ENCODE peak calls at places on chromosome 22, in nine cellular contexts. One of them, this sample, is unnamed.

GRCh38 chr22:44669725-44670027 is 32.3 kb upstream of the PRR5 start:
- DNase-seq in brain microvascular endothelial cell: no peak
- DNase-seq in astrocyte: no peak
- DNase-seq in ovary: no peak
- DNase-seq in substantia nigra: no peak
- DNase-seq in CD8-positive, alpha-beta T cell: no peak
- DNase-seq in neuronal stem cell: no peak
- DNase-seq in tibial artery: no peak
- DNase-seq in CD8-positive, alpha-beta memory T cell: no peak
- DNase-seq in this sample: no peak

GRCh38 chr22:44460287-44461082 is 37.5 kb downstream of the RTL6 start:
- DNase-seq in ovary: no peak
- DNase-seq in neuronal stem cell: no peak
- DNase-seq in substantia nigra: no peak
- DNase-seq in astrocyte: no peak
- DNase-seq in brain microvascular endothelial cell: no peak
- DNase-seq in tibial artery: no peak
- DNase-seq in CD8-positive, alpha-beta memory T cell: no peak
- DNase-seq in CD8-positive, alpha-beta T cell: no peak
- DNase-seq in this sample: no peak

GRCh38 chr22:35064664-35065063 is 1.3 kb upstream of the ISX start:
- DNase-seq in CD8-positive, alpha-beta memory T cell: no peak
- DNase-seq in CD8-positive, alpha-beta T cell: no peak
- DNase-seq in tibial artery: no peak
- DNase-seq in substantia nigra: no peak
- DNase-seq in neuronal stem cell: no peak
- DNase-seq in ovary: no peak
- DNase-seq in brain microvascular endothelial cell: no peak
- DNase-seq in astrocyte: no peak
- DNase-seq in this sample: no peak

GRCh38 chr22:20624161-20624616 is 116.8 kb downstream of the MED15 start:
- DNase-seq in neuronal stem cell: no peak
- DNase-seq in CD8-positive, alpha-beta T cell: no peak
- DNase-seq in ovary: no peak
- DNase-seq in tibial artery: no peak
- DNase-seq in brain microvascular endothelial cell: peak; percentile 14
- DNase-seq in astrocyte: peak; percentile 2
- DNase-seq in substantia nigra: no peak
- DNase-seq in CD8-positive, alpha-beta memory T cell: no peak
- DNase-seq in this sample: no peak

GRCh38 chr22:19121631-19122142 is 525 bp downstream of the DGCR2 start:
- DNase-seq in tibial artery: peak; percentile 46
- DNase-seq in ovary: peak; percentile 67
- DNase-seq in brain microvascular endothelial cell: peak; percentile 19
- DNase-seq in CD8-positive, alpha-beta T cell: no peak
- DNase-seq in neuronal stem cell: peak; percentile 24
- DNase-seq in CD8-positive, alpha-beta memory T cell: peak; percentile 60
- DNase-seq in astrocyte: peak; percentile 22
- DNase-seq in substantia nigra: no peak
- DNase-seq in this sample: peak; percentile 48

GRCh38 chr22:44567846-44568493 is 69.9 kb upstream of the RTL6 start:
- DNase-seq in astrocyte: no peak
- DNase-seq in brain microvascular endothelial cell: peak; percentile 13
- DNase-seq in CD8-positive, alpha-beta memory T cell: peak; percentile 68
- DNase-seq in tibial artery: no peak
- DNase-seq in substantia nigra: no peak
- DNase-seq in ovary: peak; percentile 48
- DNase-seq in CD8-positive, alpha-beta T cell: peak; percentile 39
- DNase-seq in neuronal stem cell: no peak
- DNase-seq in this sample: no peak

GRCh38 chr22:35092146-35092805 is 26.3 kb downstream of the ISX start:
- DNase-seq in CD8-positive, alpha-beta T cell: no peak
- DNase-seq in substantia nigra: no peak
- DNase-seq in neuronal stem cell: no peak
- DNase-seq in tibial artery: no peak
- DNase-seq in brain microvascular endothelial cell: no peak
- DNase-seq in ovary: no peak
- DNase-seq in astrocyte: no peak
- DNase-seq in CD8-positive, alpha-beta memory T cell: no peak
- DNase-seq in this sample: no peak

GRCh38 chr22:47332246-47332980 is 570.0 kb downstream of the TBC1D22A start:
- DNase-seq in neuronal stem cell: no peak
- DNase-seq in astrocyte: no peak
- DNase-seq in tibial artery: no peak
- DNase-seq in ovary: no peak
- DNase-seq in substantia nigra: no peak
- DNase-seq in CD8-positive, alpha-beta T cell: no peak
- DNase-seq in brain microvascular endothelial cell: no peak
- DNase-seq in CD8-positive, alpha-beta memory T cell: no peak
- DNase-seq in this sample: no peak

GRCh38 chr22:24350627-24351026 is 76.8 kb upstream of the ADORA2A start:
- DNase-seq in CD8-positive, alpha-beta memory T cell: no peak
- DNase-seq in tibial artery: no peak
- DNase-seq in brain microvascular endothelial cell: no peak
- DNase-seq in astrocyte: no peak
- DNase-seq in ovary: no peak
- DNase-seq in substantia nigra: no peak
- DNase-seq in CD8-positive, alpha-beta T cell: no peak
- DNase-seq in neuronal stem cell: no peak
- DNase-seq in this sample: no peak

GRCh38 chr22:49660794-49661781 is 166.6 kb downstream of the BRD1 start:
- DNase-seq in ovary: no peak
- DNase-seq in brain microvascular endothelial cell: no peak
- DNase-seq in substantia nigra: no peak
- DNase-seq in neuronal stem cell: no peak
- DNase-seq in astrocyte: no peak
- DNase-seq in CD8-positive, alpha-beta memory T cell: no peak
- DNase-seq in tibial artery: no peak
- DNase-seq in CD8-positive, alpha-beta T cell: no peak
- DNase-seq in this sample: no peak

GRCh38 chr22:43483669-43484068 is 71.9 kb downstream of the MPPED1 start:
- DNase-seq in tibial artery: no peak
- DNase-seq in brain microvascular endothelial cell: no peak
- DNase-seq in neuronal stem cell: no peak
- DNase-seq in CD8-positive, alpha-beta memory T cell: no peak
- DNase-seq in CD8-positive, alpha-beta T cell: no peak
- DNase-seq in astrocyte: no peak
- DNase-seq in ovary: no peak
- DNase-seq in substantia nigra: no peak
- DNase-seq in this sample: no peak

GRCh38 chr22:20408891-20409290 is 14.9 kb downstream of the ZNF74 start:
- DNase-seq in neuronal stem cell: no peak
- DNase-seq in brain microvascular endothelial cell: no peak
- DNase-seq in ovary: no peak
- DNase-seq in substantia nigra: no peak
- DNase-seq in CD8-positive, alpha-beta memory T cell: no peak
- DNase-seq in astrocyte: no peak
- DNase-seq in CD8-positive, alpha-beta T cell: no peak
- DNase-seq in tibial artery: no peak
- DNase-seq in this sample: no peak

GRCh38 chr22:35899736-35900135 is 128.9 kb downstream of the RBFOX2 start:
- DNase-seq in CD8-positive, alpha-beta memory T cell: no peak
- DNase-seq in tibial artery: no peak
- DNase-seq in CD8-positive, alpha-beta T cell: no peak
- DNase-seq in brain microvascular endothelial cell: no peak
- DNase-seq in ovary: no peak
- DNase-seq in astrocyte: no peak
- DNase-seq in substantia nigra: no peak
- DNase-seq in neuronal stem cell: no peak
- DNase-seq in this sample: no peak

GRCh38 chr22:44850946-44851345 is 98.6 kb downstream of the ARHGAP8 start:
- DNase-seq in brain microvascular endothelial cell: no peak
- DNase-seq in astrocyte: no peak
- DNase-seq in substantia nigra: no peak
- DNase-seq in neuronal stem cell: no peak
- DNase-seq in CD8-positive, alpha-beta memory T cell: no peak
- DNase-seq in CD8-positive, alpha-beta T cell: no peak
- DNase-seq in ovary: no peak
- DNase-seq in tibial artery: no peak
- DNase-seq in this sample: no peak

GRCh38 chr22:19142394-19142793 is 2.1 kb downstream of the ESS2 start:
- DNase-seq in CD8-positive, alpha-beta T cell: no peak
- DNase-seq in ovary: no peak
- DNase-seq in substantia nigra: no peak
- DNase-seq in CD8-positive, alpha-beta memory T cell: no peak
- DNase-seq in neuronal stem cell: no peak
- DNase-seq in brain microvascular endothelial cell: no peak
- DNase-seq in astrocyte: no peak
- DNase-seq in tibial artery: no peak
- DNase-seq in this sample: no peak

GRCh38 chr22:44119669-44120313 is 60.9 kb upstream of the PARVG start:
- DNase-seq in CD8-positive, alpha-beta memory T cell: no peak
- DNase-seq in CD8-positive, alpha-beta T cell: no peak
- DNase-seq in astrocyte: no peak
- DNase-seq in tibial artery: no peak
- DNase-seq in substantia nigra: no peak
- DNase-seq in brain microvascular endothelial cell: no peak
- DNase-seq in neuronal stem cell: no peak
- DNase-seq in ovary: peak; percentile 17
- DNase-seq in this sample: no peak

GRCh38 chr22:42648368-42649260 is 578 bp downstream of the CYB5R3 start:
- DNase-seq in brain microvascular endothelial cell: no peak
- DNase-seq in CD8-positive, alpha-beta T cell: peak; percentile 53
- DNase-seq in CD8-positive, alpha-beta memory T cell: peak; percentile 73
- DNase-seq in tibial artery: peak; percentile 45
- DNase-seq in ovary: peak; percentile 57
- DNase-seq in neuronal stem cell: no peak
- DNase-seq in substantia nigra: no peak
- DNase-seq in astrocyte: peak; percentile 44
- DNase-seq in this sample: no peak

GRCh38 chr22:17633998-17634323 is 4.6 kb upstream of the BCL2L13 start:
- DNase-seq in substantia nigra: no peak
- DNase-seq in tibial artery: no peak
- DNase-seq in brain microvascular endothelial cell: no peak
- DNase-seq in neuronal stem cell: no peak
- DNase-seq in astrocyte: no peak
- DNase-seq in CD8-positive, alpha-beta memory T cell: no peak
- DNase-seq in CD8-positive, alpha-beta T cell: no peak
- DNase-seq in ovary: no peak
- DNase-seq in this sample: no peak
- H3K27ac ChIP-seq in substantia nigra: no peak overlapping the region
- H3K27ac ChIP-seq in tibial artery: no peak overlapping the region
- H3K27ac ChIP-seq in brain microvascular endothelial cell: no peak overlapping the region
- H3K27ac ChIP-seq in neuronal stem cell: no peak overlapping the region
- H3K27ac ChIP-seq in astrocyte: no peak overlapping the region
- H3K27ac ChIP-seq in CD8-positive, alpha-beta memory T cell: peak overlapping the region; percentile 82
- H3K27ac ChIP-seq in CD8-positive, alpha-beta T cell: no peak overlapping the region
- H3K27ac ChIP-seq in ovary: no peak overlapping the region
- H3K27ac ChIP-seq in this sample: no peak overlapping the region

DNA sequence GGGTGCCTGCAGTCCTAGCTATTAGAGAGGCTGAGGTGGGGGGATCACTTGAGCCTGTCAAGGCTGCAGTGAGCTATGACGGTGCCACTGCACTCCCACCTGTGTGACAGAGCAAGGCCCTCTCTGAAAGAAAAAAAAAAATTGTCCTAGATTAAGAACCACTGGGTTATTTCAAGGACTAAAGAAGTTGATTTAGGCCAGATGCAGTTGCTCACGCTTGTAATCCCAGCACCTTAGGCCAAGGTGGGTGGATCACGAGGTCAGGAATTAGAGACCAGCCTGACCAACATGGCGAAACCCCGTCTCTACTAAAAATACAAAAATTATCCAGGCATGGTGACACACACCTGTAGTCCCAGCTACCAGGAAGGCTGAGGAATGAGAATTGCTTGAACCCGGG is 129.0 kb downstream of the MRTFA start:
- DNase-seq in astrocyte: no peak
- DNase-seq in ovary: no peak
- DNase-seq in CD8-positive, alpha-beta memory T cell: no peak
- DNase-seq in CD8-positive, alpha-beta T cell: no peak
- DNase-seq in neuronal stem cell: no peak
- DNase-seq in substantia nigra: no peak
- DNase-seq in tibial artery: no peak
- DNase-seq in brain microvascular endothelial cell: no peak
- DNase-seq in this sample: no peak
- H3K27ac ChIP-seq in astrocyte: peak overlapping the region; percentile 94
- H3K27ac ChIP-seq in ovary: no peak overlapping the region
- H3K27ac ChIP-seq in CD8-positive, alpha-beta memory T cell: no peak overlapping the region
- H3K27ac ChIP-seq in CD8-positive, alpha-beta T cell: no peak overlapping the region
- H3K27ac ChIP-seq in neuronal stem cell: no peak overlapping the region
- H3K27ac ChIP-seq in substantia nigra: no peak overlapping the region
- H3K27ac ChIP-seq in tibial artery: peak overlapping the region; percentile 79
- H3K27ac ChIP-seq in brain microvascular endothelial cell: no peak overlapping the region
- H3K27ac ChIP-seq in this sample: no peak overlapping the region

GRCh38 chr22:39429186-39429585 is 27.6 kb upstream of the MGAT3 start:
- DNase-seq in substantia nigra: no peak
- DNase-seq in tibial artery: no peak
- DNase-seq in CD8-positive, alpha-beta memory T cell: peak; percentile 28
- DNase-seq in astrocyte: no peak
- DNase-seq in brain microvascular endothelial cell: no peak
- DNase-seq in CD8-positive, alpha-beta T cell: no peak
- DNase-seq in ovary: no peak
- DNase-seq in neuronal stem cell: no peak
- DNase-seq in this sample: no peak
- H3K27ac ChIP-seq in substantia nigra: peak overlapping the region; percentile 55
- H3K27ac ChIP-seq in tibial artery: peak overlapping the region; percentile 90
- H3K27ac ChIP-seq in CD8-positive, alpha-beta memory T cell: no peak overlapping the region
- H3K27ac ChIP-seq in astrocyte: no peak overlapping the region
- H3K27ac ChIP-seq in brain microvascular endothelial cell: no peak overlapping the region
- H3K27ac ChIP-seq in CD8-positive, alpha-beta T cell: no peak overlapping the region
- H3K27ac ChIP-seq in ovary: no peak overlapping the region
- H3K27ac ChIP-seq in neuronal stem cell: peak overlapping the region; percentile 83
- H3K27ac ChIP-seq in this sample: no peak overlapping the region

DNA sequence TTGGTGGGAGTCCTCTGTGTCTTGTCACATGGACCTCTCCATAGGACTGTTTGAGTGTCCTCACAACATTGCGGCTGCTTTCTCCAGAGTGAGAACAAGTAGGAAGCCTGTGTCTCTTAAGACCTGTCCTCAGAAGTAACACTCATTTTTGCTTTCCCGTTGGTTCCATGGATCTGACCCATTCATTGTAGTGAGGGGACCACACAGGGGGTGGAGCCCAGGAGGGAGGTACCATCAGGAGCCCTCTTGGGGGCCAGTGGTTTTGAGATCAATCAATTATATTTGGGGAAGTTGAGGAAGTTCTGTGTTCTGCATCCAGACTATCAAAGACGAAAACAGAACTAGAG is 5.4 kb upstream of the ELFN2 start:
- DNase-seq in neuronal stem cell: no peak
- DNase-seq in astrocyte: no peak
- DNase-seq in brain microvascular endothelial cell: no peak
- DNase-seq in CD8-positive, alpha-beta memory T cell: no peak
- DNase-seq in CD8-positive, alpha-beta T cell: no peak
- DNase-seq in tibial artery: no peak
- DNase-seq in ovary: no peak
- DNase-seq in substantia nigra: no peak
- DNase-seq in this sample: no peak
- H3K27ac ChIP-seq in neuronal stem cell: no peak overlapping the region
- H3K27ac ChIP-seq in astrocyte: peak overlapping the region; percentile 79
- H3K27ac ChIP-seq in brain microvascular endothelial cell: peak overlapping the region; percentile 53
- H3K27ac ChIP-seq in CD8-positive, alpha-beta memory T cell: no peak overlapping the region
- H3K27ac ChIP-seq in CD8-positive, alpha-beta T cell: no peak overlapping the region
- H3K27ac ChIP-seq in tibial artery: no peak overlapping the region
- H3K27ac ChIP-seq in ovary: no peak overlapping the region
- H3K27ac ChIP-seq in substantia nigra: no peak overlapping the region
- H3K27ac ChIP-seq in this sample: no peak overlapping the region

GRCh38 chr22:46086577-46087335 is 63.6 kb upstream of the PPARA start:
- DNase-seq in astrocyte: peak; percentile 73
- DNase-seq in tibial artery: peak; percentile 35
- DNase-seq in neuronal stem cell: no peak
- DNase-seq in ovary: peak; percentile 65
- DNase-seq in CD8-positive, alpha-beta T cell: no peak
- DNase-seq in substantia nigra: no peak
- DNase-seq in CD8-positive, alpha-beta memory T cell: no peak
- DNase-seq in brain microvascular endothelial cell: no peak
- DNase-seq in this sample: no peak
- H3K27ac ChIP-seq in astrocyte: peak overlapping the region; percentile 91
- H3K27ac ChIP-seq in tibial artery: peak overlapping the region; percentile 97
- H3K27ac ChIP-seq in neuronal stem cell: no peak overlapping the region
- H3K27ac ChIP-seq in ovary: peak overlapping the region; percentile 98
- H3K27ac ChIP-seq in CD8-positive, alpha-beta T cell: no peak overlapping the region
- H3K27ac ChIP-seq in substantia nigra: peak overlapping the region; percentile 99
- H3K27ac ChIP-seq in CD8-positive, alpha-beta memory T cell: peak overlapping the region; percentile 43
- H3K27ac ChIP-seq in brain microvascular endothelial cell: peak overlapping the region; percentile 92
- H3K27ac ChIP-seq in this sample: peak overlapping the region; percentile 98

GRCh38 chr22:22076361-22076760 is 93.8 kb upstream of the TOP3B start:
- DNase-seq in tibial artery: no peak
- DNase-seq in CD8-positive, alpha-beta memory T cell: no peak
- DNase-seq in ovary: no peak
- DNase-seq in CD8-positive, alpha-beta T cell: no peak
- DNase-seq in astrocyte: no peak
- DNase-seq in substantia nigra: no peak
- DNase-seq in brain microvascular endothelial cell: no peak
- DNase-seq in neuronal stem cell: no peak
- DNase-seq in this sample: no peak
- H3K27ac ChIP-seq in tibial artery: no peak overlapping the region
- H3K27ac ChIP-seq in CD8-positive, alpha-beta memory T cell: no peak overlapping the region
- H3K27ac ChIP-seq in ovary: no peak overlapping the region
- H3K27ac ChIP-seq in CD8-positive, alpha-beta T cell: no peak overlapping the region
- H3K27ac ChIP-seq in astrocyte: no peak overlapping the region
- H3K27ac ChIP-seq in substantia nigra: no peak overlapping the region
- H3K27ac ChIP-seq in brain microvascular endothelial cell: no peak overlapping the region
- H3K27ac ChIP-seq in neuronal stem cell: no peak overlapping the region
- H3K27ac ChIP-seq in this sample: peak overlapping the region; percentile 83

This sample was measured in caudate nucleus.